ENCODE peak calls at places on chromosomes 13 and 19, in four cellular contexts. One of them, this sample, is unnamed. For H3K4me1, the result is how much of the 10 kb centered on the place peaks cover.

GRCh38 chr19:53644061-53644816 is 12.4 kb downstream of the DPRX start:
- DNase-seq in iPS DF 6.9: peak
- DNase-seq in NT2/D1: no peak
- DNase-seq in transverse colon: no peak
- DNase-seq in this sample: no peak

GRCh38 chr19:15252398-15253018 is 20.3 kb upstream of the EPHX3 start:
- DNase-seq in NT2/D1: no peak
- DNase-seq in transverse colon: no peak
- DNase-seq in iPS DF 6.9: no peak
- DNase-seq in this sample: no peak

GRCh38 chr13:30807392-30807791 is 72.0 kb downstream of the ALOX5AP start:
- DNase-seq in transverse colon: no peak
- DNase-seq in iPS DF 6.9: no peak
- DNase-seq in NT2/D1: no peak
- DNase-seq in this sample: no peak

GRCh38 chr19:36214388-36215275 is at the start of the genes ZNF146 and ZNF565:
- DNase-seq in iPS DF 6.9: peak
- DNase-seq in transverse colon: peak
- DNase-seq in NT2/D1: peak
- DNase-seq in this sample: peak

GRCh38 chr19:38317104-38317612 is 1.4 kb upstream of the YIF1B start:
- DNase-seq in iPS DF 6.9: no peak
- DNase-seq in NT2/D1: no peak
- DNase-seq in transverse colon: no peak
- DNase-seq in this sample: no peak

GRCh38 chr19:2841858-2842574 is 741 bp downstream of the ZNF555 start:
- DNase-seq in NT2/D1: no peak
- DNase-seq in transverse colon: peak
- DNase-seq in iPS DF 6.9: no peak
- DNase-seq in this sample: no peak

GRCh38 chr13:23558675-23559536 is 11.3 kb upstream of the TNFRSF19 start:
- DNase-seq in iPS DF 6.9: no peak
- DNase-seq in NT2/D1: no peak
- DNase-seq in transverse colon: no peak
- DNase-seq in this sample: no peak

GRCh38 chr13:111398196-111398595 is 77.8 kb downstream of the TEX29 start:
- DNase-seq in NT2/D1: no peak
- DNase-seq in iPS DF 6.9: no peak
- DNase-seq in transverse colon: no peak
- DNase-seq in this sample: no peak

GRCh38 chr19:677201-677600 is 1.0 kb downstream of the FSTL3 start:
- DNase-seq in transverse colon: peak
- DNase-seq in NT2/D1: no peak
- DNase-seq in iPS DF 6.9: no peak
- DNase-seq in this sample: peak

GRCh38 chr13:24243311-24243710 is 66.1 kb upstream of the C1QTNF9 start:
- DNase-seq in transverse colon: no peak
- DNase-seq in NT2/D1: no peak
- DNase-seq in iPS DF 6.9: no peak
- DNase-seq in this sample: no peak

GRCh38 chr19:33748231-33748630 is 48.4 kb upstream of the KCTD15 start:
- DNase-seq in iPS DF 6.9: no peak
- DNase-seq in NT2/D1: no peak
- DNase-seq in transverse colon: no peak
- DNase-seq in this sample: no peak

GRCh38 chr19:45340899-45341453 is 426 bp downstream of the KLC3 start:
- DNase-seq in iPS DF 6.9: no peak
- DNase-seq in transverse colon: no peak
- DNase-seq in NT2/D1: no peak
- DNase-seq in this sample: no peak

GRCh38 chr19:8423821-8424223 is 10.7 kb downstream of the MARCHF2 start:
- DNase-seq in transverse colon: peak
- DNase-seq in NT2/D1: peak
- DNase-seq in iPS DF 6.9: no peak
- DNase-seq in this sample: peak

GRCh38 chr19:10646781-10647180 is 7.4 kb upstream of the ILF3 start:
- DNase-seq in transverse colon: no peak
- DNase-seq in NT2/D1: no peak
- DNase-seq in iPS DF 6.9: no peak
- DNase-seq in this sample: no peak

GRCh38 chr19:38351865-38352395 is 16.3 kb downstream of the CATSPERG start:
- DNase-seq in iPS DF 6.9: no peak
- DNase-seq in NT2/D1: no peak
- DNase-seq in transverse colon: no peak
- DNase-seq in this sample: no peak

GRCh38 chr19:45126654-45127053 is 33.7 kb downstream of the PPP1R37 start:
- DNase-seq in transverse colon: no peak
- DNase-seq in NT2/D1: no peak
- DNase-seq in iPS DF 6.9: no peak
- DNase-seq in this sample: no peak

GRCh38 chr13:110327036-110327790 is 20.1 kb downstream of the COL4A2 start:
- DNase-seq in transverse colon: no peak
- DNase-seq in iPS DF 6.9: no peak
- DNase-seq in NT2/D1: peak
- DNase-seq in this sample: no peak

GRCh38 chr13:74987124-74987690 is 494.8 kb downstream of the TBC1D4 start:
- DNase-seq in NT2/D1: no peak
- DNase-seq in transverse colon: no peak
- DNase-seq in iPS DF 6.9: no peak
- DNase-seq in this sample: no peak

GRCh38 chr19:27758626-27759505 is 1454.1 kb downstream of the UQCRFS1 start:
- DNase-seq in NT2/D1: no peak
- DNase-seq in transverse colon: no peak
- DNase-seq in iPS DF 6.9: no peak
- DNase-seq in this sample: no peak

GRCh38 chr13:33284916-33285315 is 639 bp downstream of the STARD13 start:
- DNase-seq in iPS DF 6.9: no peak
- DNase-seq in transverse colon: no peak
- DNase-seq in NT2/D1: no peak
- DNase-seq in this sample: no peak

GRCh38 chr13:114140131-114140908 is 7.9 kb upstream of the RASA3 start:
- DNase-seq in iPS DF 6.9: no peak
- DNase-seq in transverse colon: peak
- DNase-seq in NT2/D1: no peak
- DNase-seq in this sample: no peak

GRCh38 chr19:47003611-47003935 is 16.1 kb upstream of the NPAS1 start:
- DNase-seq in transverse colon: no peak
- DNase-seq in NT2/D1: no peak
- DNase-seq in iPS DF 6.9: no peak
- DNase-seq in this sample: no peak

GRCh38 chr13:101059803-101060202 is 356.5 kb downstream of the NALCN start:
- DNase-seq in transverse colon: no peak
- DNase-seq in NT2/D1: no peak
- DNase-seq in iPS DF 6.9: no peak
- DNase-seq in this sample: no peak

GRCh38 chr13:108176685-108177274 is 38.6 kb downstream of the LIG4 start:
- DNase-seq in transverse colon: peak
- DNase-seq in iPS DF 6.9: peak
- DNase-seq in NT2/D1: peak
- DNase-seq in this sample: peak

GRCh38 chr13:32802159-32802558 is 214.1 kb upstream of the KL start:
- DNase-seq in iPS DF 6.9: no peak
- DNase-seq in NT2/D1: no peak
- DNase-seq in transverse colon: no peak
- DNase-seq in this sample: no peak

GRCh38 chr13:76293346-76293745 is 592.9 kb downstream of the KCTD12 start:
- DNase-seq in transverse colon: no peak
- DNase-seq in NT2/D1: no peak
- DNase-seq in iPS DF 6.9: no peak
- DNase-seq in this sample: no peak

GRCh38 chr13:77820431-77821149 is 98.0 kb downstream of the EDNRB start:
- DNase-seq in NT2/D1: no peak
- DNase-seq in transverse colon: no peak
- DNase-seq in iPS DF 6.9: no peak
- DNase-seq in this sample: no peak

GRCh38 chr13:20053016-20053415 is 94.5 kb downstream of the ZMYM2 start:
- DNase-seq in iPS DF 6.9: no peak
- DNase-seq in NT2/D1: no peak
- DNase-seq in transverse colon: no peak
- DNase-seq in this sample: no peak

GRCh38 chr19:16373989-16374388 is 49.4 kb downstream of the KLF2 start:
- DNase-seq in iPS DF 6.9: no peak
- DNase-seq in transverse colon: no peak
- DNase-seq in NT2/D1: no peak
- DNase-seq in this sample: no peak
- H3K4me1 ChIP-seq in iPS DF 6.9: under half
- H3K4me1 ChIP-seq in transverse colon: under half
- H3K4me1 ChIP-seq in NT2/D1: under half
- H3K4me1 ChIP-seq in this sample: under half

GRCh38 chr13:79406597-79406908 is 498 bp upstream of the RBM26 start:
- DNase-seq in iPS DF 6.9: no peak
- DNase-seq in transverse colon: no peak
- DNase-seq in NT2/D1: no peak
- DNase-seq in this sample: no peak
- H3K4me1 ChIP-seq in iPS DF 6.9: under half
- H3K4me1 ChIP-seq in transverse colon: half or more
- H3K4me1 ChIP-seq in NT2/D1: under half
- H3K4me1 ChIP-seq in this sample: under half

GRCh38 chr13:99505814-99506269 is 4.6 kb downstream of the TM9SF2 start:
- DNase-seq in transverse colon: no peak
- DNase-seq in NT2/D1: no peak
- DNase-seq in iPS DF 6.9: no peak
- DNase-seq in this sample: no peak
- H3K4me1 ChIP-seq in transverse colon: half or more
- H3K4me1 ChIP-seq in NT2/D1: under half
- H3K4me1 ChIP-seq in iPS DF 6.9: under half
- H3K4me1 ChIP-seq in this sample: under half

GRCh38 chr13:98239156-98240076 is 62.3 kb upstream of the RNF113B start:
- DNase-seq in iPS DF 6.9: no peak
- DNase-seq in NT2/D1: no peak
- DNase-seq in transverse colon: no peak
- DNase-seq in this sample: no peak

GRCh38 chr13:98246538-98247172 is 69.6 kb upstream of the RNF113B start:
- DNase-seq in iPS DF 6.9: no peak
- DNase-seq in transverse colon: no peak
- DNase-seq in NT2/D1: no peak
- DNase-seq in this sample: no peak

GRCh38 chr13:98240131-98240530 is 63.1 kb upstream of the RNF113B start:
- DNase-seq in transverse colon: no peak
- DNase-seq in iPS DF 6.9: no peak
- DNase-seq in NT2/D1: no peak
- DNase-seq in this sample: no peak

GRCh38 chr13:98242403-98242802 is 65.3 kb upstream of the RNF113B start:
- DNase-seq in iPS DF 6.9: no peak
- DNase-seq in transverse colon: no peak
- DNase-seq in NT2/D1: no peak
- DNase-seq in this sample: no peak

GRCh38 chr13:98240974-98241373 is 63.9 kb upstream of the RNF113B start:
- DNase-seq in iPS DF 6.9: no peak
- DNase-seq in transverse colon: no peak
- DNase-seq in NT2/D1: no peak
- DNase-seq in this sample: no peak
- H3K4me1 ChIP-seq in iPS DF 6.9: under half
- H3K4me1 ChIP-seq in transverse colon: under half
- H3K4me1 ChIP-seq in NT2/D1: under half
- H3K4me1 ChIP-seq in this sample: under half

GRCh38 chr19:32349724-32350475 is 4.5 kb downstream of the ZNF507 start:
- DNase-seq in iPS DF 6.9: no peak
- DNase-seq in transverse colon: no peak
- DNase-seq in NT2/D1: no peak
- DNase-seq in this sample: no peak
- H3K4me1 ChIP-seq in iPS DF 6.9: under half
- H3K4me1 ChIP-seq in transverse colon: half or more
- H3K4me1 ChIP-seq in NT2/D1: under half
- H3K4me1 ChIP-seq in this sample: under half

GRCh38 chr13:45339867-45340266 is 1.1 kb downstream of the TPT1 start:
- DNase-seq in transverse colon: no peak
- DNase-seq in NT2/D1: no peak
- DNase-seq in iPS DF 6.9: no peak
- DNase-seq in this sample: no peak
- H3K4me1 ChIP-seq in transverse colon: half or more
- H3K4me1 ChIP-seq in NT2/D1: under half
- H3K4me1 ChIP-seq in iPS DF 6.9: under half
- H3K4me1 ChIP-seq in this sample: under half

GRCh38 chr13:27825153-27825552 is 32.9 kb downstream of the GSX1 start:
- DNase-seq in transverse colon: no peak
- DNase-seq in NT2/D1: no peak
- DNase-seq in iPS DF 6.9: no peak
- DNase-seq in this sample: no peak
- H3K4me1 ChIP-seq in transverse colon: under half
- H3K4me1 ChIP-seq in NT2/D1: under half
- H3K4me1 ChIP-seq in iPS DF 6.9: under half
- H3K4me1 ChIP-seq in this sample: under half

This sample was measured in colonic mucosa.